ENCODE peak calls at places on chromosomes 12 and 14, in four cellular contexts. F, C, L and Q are unnamed samples.

GRCh38 chr12:47281667-47282171 is 202.0 kb upstream of the AMIGO2 start:
- DNase-seq in F (no peak), C (no peak), L (no peak), Q (no peak)

GRCh38 chr12:123024819-123025391 is 44.4 kb downstream of the ARL6IP4 start:
- DNase-seq in F (no peak), C (no peak), L (no peak), Q (peak)

GRCh38 chr12:93136243-93137015 is 207.3 kb upstream of the EEA1 start:
- DNase-seq in F (no peak), C (no peak), L (peak), Q (no peak)

GRCh38 chr14:77036484-77037337 is 8.2 kb upstream of the IRF2BPL start:
- DNase-seq in F (no peak), C (no peak), L (peak), Q (no peak)

GRCh38 chr14:90475298-90475697 is 78.5 kb downstream of the CALM1 start:
- DNase-seq in F (no peak), C (no peak), L (no peak), Q (no peak)

GRCh38 chr14:51616724-51617409 is 34.8 kb upstream of the FRMD6 start:
- DNase-seq in F (peak), C (no peak), L (no peak), Q (peak)

GRCh38 chr14:77009014-77009413 is 19.5 kb downstream of the IRF2BPL start:
- DNase-seq in F (peak), C (no peak), L (no peak), Q (no peak)

GRCh38 chr12:65335021-65335714 is 56.7 kb downstream of the MSRB3 start:
- DNase-seq in F (no peak), C (peak), L (no peak), Q (peak)

GRCh38 chr12:263574-263973 is 938 bp upstream of the SLC6A13 start:
- DNase-seq in F (no peak), C (no peak), L (no peak), Q (no peak)

GRCh38 chr14:76955575-76956252 is 72.8 kb downstream of the IRF2BPL start:
- DNase-seq in F (no peak), C (peak), L (peak), Q (no peak)

GRCh38 chr12:122126713-122127597 is 47.1 kb downstream of the IL31 start:
- DNase-seq in F (no peak), C (no peak), L (no peak), Q (peak)

GRCh38 chr14:68766299-68767247 is 26.3 kb downstream of the ZFP36L1 start:
- DNase-seq in F (no peak), C (peak), L (no peak), Q (no peak)

GRCh38 chr12:99453831-99454538 is 193.6 kb upstream of the GARIN6 start:
- DNase-seq in F (no peak), C (no peak), L (peak), Q (no peak)

GRCh38 chr14:24310666-24311604 is at the start of gene LTB4R:
- DNase-seq in F (peak), C (peak), L (peak), Q (peak)

GRCh38 chr14:24312736-24313507 is 1.6 kb downstream of the LTB4R start:
- DNase-seq in F (no peak), C (peak), L (peak), Q (peak)

GRCh38 chr14:24313912-24314311 is 2.6 kb downstream of the LTB4R start:
- DNase-seq in F (no peak), C (no peak), L (no peak), Q (no peak)

GRCh38 chr14:24310387-24310665 is 386 bp downstream of the LTB4R2 start:
- DNase-seq in F (no peak), C (no peak), L (no peak), Q (peak)

GRCh38 chr14:24311837-24312615 is 724 bp downstream of the LTB4R start:
- DNase-seq in F (peak), C (no peak), L (no peak), Q (no peak)
- H3K4me3 ChIP-seq in F (peak), C (peak), L (peak), Q (no peak)

GRCh38 chr14:65373011-65373670 is 39.4 kb upstream of the FUT8 start:
- DNase-seq in F (no peak), C (no peak), L (no peak), Q (peak)
- H3K4me3 ChIP-seq in F (peak), C (no peak), L (no peak), Q (no peak)

GRCh38 chr12:133106253-133106652 is 23.8 kb downstream of the ZNF891 start:
- DNase-seq in F (no peak), C (no peak), L (peak), Q (no peak)
- H3K4me3 ChIP-seq in F (peak), C (no peak), L (no peak), Q (no peak)

DNA sequence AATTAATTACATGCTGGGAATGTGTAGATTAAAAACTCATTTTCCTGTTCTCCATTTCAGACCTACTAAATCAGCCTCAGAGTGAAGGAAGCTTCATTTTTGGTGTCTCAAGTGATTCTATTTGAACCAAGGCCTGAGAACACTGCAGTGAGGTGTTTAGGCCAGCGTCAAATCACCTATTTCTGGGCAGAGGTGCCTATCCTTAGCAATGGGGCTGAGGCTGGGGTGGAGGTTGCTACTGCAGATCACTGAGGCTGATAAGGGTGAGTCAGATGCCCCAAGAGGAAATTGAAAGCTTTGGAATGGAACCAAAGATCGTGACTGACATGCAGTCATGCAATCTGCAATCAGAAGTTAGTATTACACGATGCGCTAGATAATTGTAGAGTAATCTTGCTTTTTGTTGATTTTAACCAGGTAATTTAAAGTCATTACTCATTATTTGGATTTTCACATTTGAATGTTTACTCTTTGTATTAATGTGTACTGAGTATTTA is 4.4 kb downstream of the TXNRD1 start:
- DNase-seq in F (no peak), C (no peak), L (no peak), Q (peak)
- H3K4me3 ChIP-seq in F (peak), C (no peak), L (no peak), Q (no peak)

GRCh38 chr14:53193193-53193592 is 40.1 kb upstream of the DDHD1 start:
- DNase-seq in F (no peak), C (no peak), L (no peak), Q (no peak)

GRCh38 chr14:53186532-53186931 is 33.4 kb upstream of the DDHD1 start:
- DNase-seq in F (no peak), C (no peak), L (no peak), Q (no peak)

GRCh38 chr14:53192023-53192422 is 38.9 kb upstream of the DDHD1 start:
- DNase-seq in F (no peak), C (no peak), L (no peak), Q (no peak)

GRCh38 chr14:53187921-53188463 is 34.9 kb upstream of the DDHD1 start:
- DNase-seq in F (no peak), C (no peak), L (no peak), Q (no peak)

GRCh38 chr14:53190938-53191337 is 37.8 kb upstream of the DDHD1 start:
- DNase-seq in F (no peak), C (no peak), L (peak), Q (no peak)
- H3K4me3 ChIP-seq in F (no peak), C (no peak), L (no peak), Q (no peak)

GRCh38 chr12:130070017-130070653 is 92.1 kb upstream of the FZD10 start:
- DNase-seq in F (peak), C (no peak), L (no peak), Q (no peak)
- H3K4me3 ChIP-seq in F (peak), C (peak), L (no peak), Q (no peak)

DNA sequence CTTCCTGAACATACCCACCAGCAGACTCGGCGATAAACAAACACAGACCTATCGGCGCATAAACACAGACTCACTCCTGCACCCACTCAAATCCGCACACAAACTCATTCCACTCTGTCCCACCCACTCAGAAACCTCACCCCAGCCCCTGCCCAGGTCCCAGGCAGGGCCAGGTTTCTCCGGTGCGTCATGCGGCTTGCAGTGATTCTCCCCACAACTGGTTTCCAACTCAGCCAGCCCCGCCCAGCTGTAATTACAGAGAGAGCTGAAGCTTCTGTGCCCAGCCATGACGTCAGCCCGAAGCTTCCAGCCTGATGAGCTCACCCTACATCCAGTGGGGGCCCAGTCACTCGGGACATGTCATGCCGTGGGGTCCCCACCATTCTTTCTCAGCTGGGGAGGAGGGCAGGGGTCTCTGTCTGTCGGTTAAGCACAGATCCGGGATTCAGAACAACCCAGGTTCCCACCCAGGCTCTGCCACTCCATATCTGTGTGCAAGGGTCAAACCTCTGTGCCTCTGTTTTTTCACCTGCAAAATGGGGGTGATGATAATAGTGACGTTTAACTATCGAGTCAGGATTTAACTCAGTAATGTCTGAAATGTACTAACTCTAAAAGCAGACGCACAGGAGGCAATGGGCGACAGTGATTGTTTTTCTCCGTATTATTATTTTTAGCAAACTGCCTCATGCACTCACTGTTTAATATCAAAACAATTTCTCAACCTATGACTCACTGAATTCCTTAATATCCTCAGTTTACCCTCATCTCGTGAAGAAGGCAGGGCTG is 2.3 kb upstream of the HSPB8 start:
- DNase-seq in F (peak), C (peak), L (no peak), Q (peak)
- H3K4me3 ChIP-seq in F (peak), C (peak), L (no peak), Q (no peak)

GRCh38 chr14:73744874-73745529 is 30.8 kb upstream of the PNMA1 start:
- DNase-seq in F (peak), C (no peak), L (no peak), Q (peak)

GRCh38 chr14:73743431-73743931 is 29.3 kb upstream of the PNMA1 start:
- DNase-seq in F (no peak), C (peak), L (peak), Q (no peak)

GRCh38 chr14:73742520-73743238 is 28.5 kb upstream of the PNMA1 start:
- DNase-seq in F (no peak), C (no peak), L (no peak), Q (no peak)

GRCh38 chr14:73745571-73746539 is 31.7 kb upstream of the PNMA1 start:
- DNase-seq in F (no peak), C (peak), L (no peak), Q (no peak)

DNA sequence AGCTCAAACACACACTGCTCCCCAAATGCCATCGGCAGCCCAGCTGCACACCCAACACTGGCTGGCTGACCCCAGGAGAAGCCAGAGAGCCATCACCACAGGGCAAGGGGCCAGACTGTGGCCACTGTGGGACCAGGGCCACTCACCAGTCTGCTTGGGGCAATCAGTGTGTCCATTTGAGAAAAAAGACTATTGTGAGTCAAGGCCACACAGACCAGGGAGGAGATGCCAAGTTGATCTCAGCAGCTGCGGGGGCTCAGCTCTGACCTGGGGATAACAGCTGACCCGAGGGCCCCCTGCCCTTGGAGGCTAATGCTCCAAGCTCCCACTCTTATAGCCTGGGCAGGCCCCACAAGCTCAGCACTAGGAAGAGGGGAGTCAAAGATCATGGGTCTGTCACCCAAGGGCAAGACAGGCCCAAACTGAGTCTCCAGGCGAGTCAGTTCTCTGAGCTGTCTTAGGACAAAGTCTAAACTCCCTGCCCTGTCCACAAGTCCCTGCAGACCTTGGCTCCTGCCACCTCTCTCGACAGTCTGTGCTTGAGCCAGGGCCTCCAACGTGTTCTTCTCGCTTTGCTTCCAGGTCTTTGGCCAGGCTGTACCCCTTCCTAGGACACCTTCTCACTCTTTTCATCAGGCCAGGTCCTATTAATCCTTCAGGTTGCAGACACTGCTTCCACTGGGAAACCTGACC is 30.1 kb upstream of the PNMA1 start:
- DNase-seq in F (no peak), C (no peak), L (no peak), Q (peak)
- H3K4me3 ChIP-seq in F (no peak), C (no peak), L (no peak), Q (no peak)

DNA sequence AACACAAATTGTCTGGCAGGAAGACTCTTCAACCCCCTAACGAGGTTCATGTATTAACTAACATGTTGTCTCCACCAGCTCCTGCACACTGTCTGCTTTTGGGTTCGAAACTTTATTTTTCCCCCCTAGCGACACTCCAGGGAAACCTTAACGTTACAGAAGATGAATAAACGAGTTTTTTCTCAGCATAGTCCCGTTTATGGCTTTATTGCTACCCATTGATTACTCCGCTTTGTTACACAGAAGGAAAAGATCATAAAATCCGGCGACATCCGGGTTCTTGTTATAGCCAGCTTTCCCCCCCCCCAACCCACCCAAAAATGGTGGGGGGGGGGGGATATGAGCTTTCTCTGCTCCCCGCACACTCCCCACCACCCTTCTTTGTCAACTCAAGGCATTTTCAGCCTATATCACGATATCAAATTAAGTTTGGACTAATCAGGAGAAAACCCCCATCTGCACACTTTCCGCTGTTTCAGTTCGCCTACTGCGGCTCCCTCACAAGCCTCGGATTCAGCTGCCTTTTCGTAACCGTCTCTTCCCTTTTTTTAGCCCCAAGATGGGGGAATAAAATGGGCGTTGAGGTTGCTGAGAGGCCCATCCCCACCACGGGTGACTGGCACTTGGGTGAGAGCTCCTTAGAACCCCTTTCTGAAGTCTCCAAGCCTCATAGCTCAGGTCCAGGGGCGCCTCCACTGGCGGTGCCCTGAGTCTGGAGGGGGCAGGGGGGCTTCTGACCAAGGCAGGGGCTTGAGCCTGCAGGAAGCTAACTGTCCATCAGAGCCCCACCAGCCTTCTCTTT is 1.4 kb upstream of the HOXC6 start:
- DNase-seq in F (no peak), C (no peak), L (no peak), Q (no peak)
- H3K4me3 ChIP-seq in F (peak), C (no peak), L (no peak), Q (no peak)